ENCODE peak calls at places on chromosomes 4 and X, in eight cellular contexts. Z, G, C, J, M, P, D and W are unnamed samples.

GRCh38 chrX:114580336-114580735 is 3.5 kb upstream of the HTR2C start:
- DNase-seq in Z (no peak), G (peak; percentile 6), C (no peak), J (no peak), M (no peak), P (no peak), D (no peak), W (no peak)

GRCh38 chr4:184359905-184360304 is 114.4 kb downstream of the IRF2 start:
- DNase-seq in Z (no peak), G (peak; percentile 38), C (no peak), J (no peak), M (no peak), P (no peak), D (peak; percentile 37), W (no peak)

GRCh38 chr4:108166441-108167315 is 2.1 kb downstream of the LEF1 start:
- DNase-seq in Z (peak; percentile 64), G (no peak), C (no peak), J (no peak), M (no peak), P (no peak), D (peak; percentile 90), W (peak; percentile 71)

GRCh38 chr4:189299706-189300105 is 641.0 kb upstream of the FRG1 start:
- DNase-seq in Z (no peak), G (no peak), C (no peak), J (no peak), M (no peak), P (no peak), D (no peak), W (no peak)

GRCh38 chr4:106981431-106981830 is 54.7 kb downstream of the DKK2 start:
- DNase-seq in Z (no peak), G (no peak), C (no peak), J (no peak), M (no peak), P (no peak), D (no peak), W (no peak)

GRCh38 chr4:72631296-72631695 is 62.3 kb upstream of the ADAMTS3 start:
- DNase-seq in Z (no peak), G (peak; percentile 73), C (no peak), J (peak; percentile 53), M (peak; percentile 55), P (no peak), D (no peak), W (no peak)

GRCh38 chr4:40379248-40379647 is 44.1 kb downstream of the CHRNA9 start:
- DNase-seq in Z (no peak), G (no peak), C (no peak), J (no peak), M (no peak), P (no peak), D (peak; percentile 53), W (no peak)

GRCh38 chr4:150415213-150415612 is 166.7 kb upstream of the MAB21L2 start:
- DNase-seq in Z (no peak), G (no peak), C (no peak), J (no peak), M (no peak), P (no peak), D (no peak), W (no peak)

GRCh38 chr4:148850257-148850995 is 408.2 kb upstream of the NR3C2 start:
- DNase-seq in Z (no peak), G (no peak), C (no peak), J (no peak), M (no peak), P (no peak), D (no peak), W (no peak)

GRCh38 chrX:37380920-37381319 is 31.8 kb downstream of the PRRG1 start:
- DNase-seq in Z (no peak), G (peak; percentile 69), C (no peak), J (no peak), M (no peak), P (no peak), D (no peak), W (no peak)

GRCh38 chr4:123577507-123577906 is 180.9 kb downstream of the SPRY1 start:
- DNase-seq in Z (no peak), G (no peak), C (no peak), J (no peak), M (no peak), P (no peak), D (no peak), W (no peak)

GRCh38 chrX:18639280-18639679 is 32.6 kb downstream of the RS1 start:
- DNase-seq in Z (no peak), G (no peak), C (no peak), J (no peak), M (no peak), P (no peak), D (no peak), W (no peak)

GRCh38 chr4:76213415-76214268 is at the start of gene SCARB2:
- DNase-seq in Z (peak; percentile 95), G (peak; percentile 94), C (peak; percentile 70), J (peak; percentile 88), M (peak; percentile 96), P (peak; percentile 94), D (peak; percentile 92), W (peak; percentile 83)

GRCh38 chr4:37960679-37961078 is 481 bp downstream of the PTTG2 start:
- DNase-seq in Z (no peak), G (no peak), C (no peak), J (no peak), M (no peak), P (no peak), D (no peak), W (no peak)

GRCh38 chr4:112140536-112140935 is 4.7 kb upstream of the FAM241A start:
- DNase-seq in Z (no peak), G (peak; percentile 63), C (no peak), J (no peak), M (no peak), P (no peak), D (no peak), W (no peak)

GRCh38 chrX:140507982-140508305 is 3.1 kb upstream of the SOX3 start:
- DNase-seq in Z (no peak), G (peak; percentile 19), C (no peak), J (no peak), M (no peak), P (no peak), D (peak; percentile 93), W (no peak)
- H3K27me3 ChIP-seq in Z (peaks cover 4% of the 10 kb centered on the region), G (peaks cover 99% of the 10 kb centered on the region), C (peaks cover 3% of the 10 kb centered on the region), J (no peaks in the 10 kb centered on the region), M (no peaks in the 10 kb centered on the region), P (peaks cover 13% of the 10 kb centered on the region), D (peaks cover 95% of the 10 kb centered on the region), W (no peaks in the 10 kb centered on the region)

GRCh38 chr4:55819634-55820033 is at the start of gene EXOC1L:
- DNase-seq in Z (peak; percentile 54), G (peak; percentile 52), C (no peak), J (peak; percentile 16), M (no peak), P (no peak), D (peak; percentile 95), W (no peak)
- H3K27me3 ChIP-seq in Z (peaks cover 4% of the 10 kb centered on the region), G (no peaks in the 10 kb centered on the region), C (peaks cover 10% of the 10 kb centered on the region), J (no peaks in the 10 kb centered on the region), M (no peaks in the 10 kb centered on the region), P (no peaks in the 10 kb centered on the region), D (no peaks in the 10 kb centered on the region), W (no peaks in the 10 kb centered on the region)

DNA sequence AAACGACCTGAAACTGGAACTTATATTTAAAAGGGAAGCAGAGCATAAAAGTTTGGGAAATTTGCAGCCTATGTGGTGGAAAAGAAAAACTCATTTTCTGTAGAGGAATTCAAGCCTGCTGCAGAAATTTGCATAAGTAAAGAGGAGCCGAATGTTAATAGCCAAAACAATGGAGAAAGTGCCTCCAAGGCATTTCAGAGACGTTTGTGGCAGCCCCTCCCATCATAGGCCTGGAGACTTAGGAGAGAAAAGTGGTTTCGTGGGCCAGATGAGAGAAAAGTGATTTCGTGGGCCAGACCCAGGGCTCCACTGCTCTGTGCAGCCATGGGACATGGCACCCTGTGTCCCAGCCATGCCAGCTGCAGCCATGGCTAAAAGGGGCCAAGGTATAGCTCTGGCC is 361.9 kb downstream of the PCDH19 start:
- DNase-seq in Z (no peak), G (no peak), C (no peak), J (no peak), M (no peak), P (no peak), D (no peak), W (no peak)
- H3K27me3 ChIP-seq in Z (no peaks in the 10 kb centered on the region), G (no peaks in the 10 kb centered on the region), C (no peaks in the 10 kb centered on the region), J (no peaks in the 10 kb centered on the region), M (no peaks in the 10 kb centered on the region), P (no peaks in the 10 kb centered on the region), D (no peaks in the 10 kb centered on the region), W (no peaks in the 10 kb centered on the region)

GRCh38 chr4:60389636-60390035 is 810.5 kb upstream of the ADGRL3 start:
- DNase-seq in Z (no peak), G (no peak), C (no peak), J (no peak), M (no peak), P (no peak), D (no peak), W (no peak)
- H3K27me3 ChIP-seq in Z (no peaks in the 10 kb centered on the region), G (no peaks in the 10 kb centered on the region), C (no peaks in the 10 kb centered on the region), J (no peaks in the 10 kb centered on the region), M (no peaks in the 10 kb centered on the region), P (no peaks in the 10 kb centered on the region), D (no peaks in the 10 kb centered on the region), W (no peaks in the 10 kb centered on the region)

GRCh38 chrX:140526138-140526537 is 21.3 kb upstream of the SOX3 start:
- DNase-seq in Z (no peak), G (no peak), C (no peak), J (no peak), M (no peak), P (no peak), D (peak; percentile 74), W (no peak)

GRCh38 chrX:140525448-140525847 is 20.6 kb upstream of the SOX3 start:
- DNase-seq in Z (no peak), G (peak; percentile 34), C (no peak), J (no peak), M (no peak), P (no peak), D (no peak), W (no peak)

GRCh38 chrX:140524556-140524955 is 19.7 kb upstream of the SOX3 start:
- DNase-seq in Z (no peak), G (peak; percentile 39), C (no peak), J (no peak), M (no peak), P (no peak), D (peak; percentile 69), W (no peak)

DNA sequence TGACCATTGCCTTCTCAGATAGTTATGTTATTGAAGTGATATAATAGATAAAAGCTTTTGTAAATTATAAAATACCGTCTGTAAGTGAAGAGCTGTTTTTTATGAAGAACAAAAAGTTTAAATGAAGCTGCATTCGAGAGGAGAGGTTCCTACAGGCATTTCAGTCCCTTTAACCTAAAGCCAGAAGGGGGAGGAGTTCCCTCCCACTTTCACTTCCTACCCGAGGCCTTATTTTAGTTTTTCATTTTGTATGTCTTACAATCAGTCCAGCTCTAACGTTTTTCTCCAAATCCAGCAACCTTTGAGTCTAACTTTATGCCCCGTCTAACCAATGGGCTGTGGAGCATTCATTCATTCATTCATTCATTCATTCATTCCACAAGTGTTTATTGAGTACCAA is 16.5 kb upstream of the SOX3 start:
- DNase-seq in Z (no peak), G (no peak), C (no peak), J (no peak), M (no peak), P (no peak), D (no peak), W (no peak)
- H3K27me3 ChIP-seq in Z (no peaks in the 10 kb centered on the region), G (peaks cover 12% of the 10 kb centered on the region), C (no peaks in the 10 kb centered on the region), J (no peaks in the 10 kb centered on the region), M (no peaks in the 10 kb centered on the region), P (no peaks in the 10 kb centered on the region), D (no peaks in the 10 kb centered on the region), W (no peaks in the 10 kb centered on the region)

DNA sequence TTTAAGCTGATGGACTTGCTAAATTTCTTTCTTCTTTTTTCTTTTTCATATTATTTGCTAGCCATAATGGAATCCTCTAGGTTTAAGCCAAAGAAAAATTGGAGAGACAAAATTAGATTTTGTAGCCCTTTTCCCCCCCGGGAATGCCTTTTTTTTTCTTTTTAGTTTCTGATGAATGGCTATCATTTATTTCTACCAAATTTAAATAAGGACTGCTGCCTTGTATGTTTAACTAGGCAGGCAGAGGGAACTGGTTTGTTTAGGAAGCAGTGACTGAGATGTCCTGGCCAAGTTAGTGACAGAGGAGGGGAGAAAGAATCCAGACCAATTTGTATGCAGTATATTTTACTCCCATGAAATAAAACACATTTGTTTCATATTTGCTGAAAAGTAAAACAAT is 5.8 kb downstream of the PITX2 start:
- DNase-seq in Z (no peak), G (no peak), C (no peak), J (no peak), M (no peak), P (no peak), D (no peak), W (no peak)
- H3K27me3 ChIP-seq in Z (peaks cover 8% of the 10 kb centered on the region), G (peaks cover 100% of the 10 kb centered on the region), C (peaks cover 89% of the 10 kb centered on the region), J (no peaks in the 10 kb centered on the region), M (peaks cover 4% of the 10 kb centered on the region), P (peaks cover 59% of the 10 kb centered on the region), D (no peaks in the 10 kb centered on the region), W (peaks cover 73% of the 10 kb centered on the region)